ENCODE peak calls at places on chromosomes 7 and 10, in eight cellular contexts. S is breast epithelium, O is HCT116, Y is A549, E is stomach, U is IMR-90, F is spleen, V is sigmoid colon. P is an unnamed sample.

GRCh38 chr10:94103902-94104301 is 110.2 kb downstream of the PLCE1 start:
- DNase-seq in S (no peak), O (no peak), Y (peak; percentile 14), E (no peak), U (peak; percentile 91), F (no peak), V (no peak), P (no peak)

GRCh38 chr7:31603076-31603475 is 83.9 kb upstream of the PPP1R17 start:
- DNase-seq in S (no peak), O (no peak), Y (no peak), E (no peak), U (no peak), F (no peak), V (no peak), P (no peak)

GRCh38 chr7:107700570-107700969 is 39.9 kb downstream of the SLC26A4 start:
- DNase-seq in S (no peak), O (no peak), Y (no peak), E (no peak), U (no peak), F (no peak), V (no peak), P (no peak)

GRCh38 chr7:146864644-146865043 is 748.0 kb downstream of the CNTNAP2 start:
- DNase-seq in S (no peak), O (no peak), Y (no peak), E (no peak), U (no peak), F (no peak), V (no peak), P (no peak)

GRCh38 chr10:72740526-72740925 is 48.6 kb downstream of the MCU start:
- DNase-seq in S (no peak), O (peak; percentile 45), Y (peak; percentile 55), E (peak; percentile 60), U (peak; percentile 65), F (no peak), V (peak; percentile 68), P (no peak)

GRCh38 chr10:113267616-113268015 is 285.2 kb upstream of the HABP2 start:
- DNase-seq in S (no peak), O (no peak), Y (no peak), E (no peak), U (peak; percentile 3), F (no peak), V (no peak), P (no peak)

GRCh38 chr7:79291498-79291865 is 162.0 kb downstream of the MAGI2 start:
- DNase-seq in S (no peak), O (no peak), Y (no peak), E (no peak), U (no peak), F (no peak), V (no peak), P (no peak)

GRCh38 chr10:80497187-80498038 is 40.3 kb upstream of the SH2D4B start:
- DNase-seq in S (no peak), O (no peak), Y (no peak), E (peak; percentile 26), U (peak; percentile 72), F (peak; percentile 88), V (peak; percentile 82), P (peak; percentile 93)

GRCh38 chr7:45938626-45939302 is 17.7 kb upstream of the IGFBP3 start:
- DNase-seq in S (no peak), O (no peak), Y (no peak), E (no peak), U (no peak), F (no peak), V (no peak), P (no peak)

GRCh38 chr10:32347363-32347735 is 391 bp upstream of the EPC1 start:
- DNase-seq in S (no peak), O (peak; percentile 6), Y (no peak), E (no peak), U (no peak), F (no peak), V (no peak), P (no peak)

GRCh38 chr10:114477285-114477684 is 73.0 kb upstream of the AFAP1L2 start:
- DNase-seq in S (no peak), O (no peak), Y (no peak), E (no peak), U (no peak), F (no peak), V (peak; percentile 91), P (peak; percentile 79)

GRCh38 chr7:118863961-118864360 is 639.5 kb downstream of the ANKRD7 start:
- DNase-seq in S (no peak), O (no peak), Y (no peak), E (no peak), U (no peak), F (no peak), V (no peak), P (no peak)

GRCh38 chr7:122884186-122884585 is 2.1 kb downstream of the CADPS2 start:
- DNase-seq in S (no peak), O (no peak), Y (no peak), E (no peak), U (no peak), F (no peak), V (no peak), P (no peak)

DNA sequence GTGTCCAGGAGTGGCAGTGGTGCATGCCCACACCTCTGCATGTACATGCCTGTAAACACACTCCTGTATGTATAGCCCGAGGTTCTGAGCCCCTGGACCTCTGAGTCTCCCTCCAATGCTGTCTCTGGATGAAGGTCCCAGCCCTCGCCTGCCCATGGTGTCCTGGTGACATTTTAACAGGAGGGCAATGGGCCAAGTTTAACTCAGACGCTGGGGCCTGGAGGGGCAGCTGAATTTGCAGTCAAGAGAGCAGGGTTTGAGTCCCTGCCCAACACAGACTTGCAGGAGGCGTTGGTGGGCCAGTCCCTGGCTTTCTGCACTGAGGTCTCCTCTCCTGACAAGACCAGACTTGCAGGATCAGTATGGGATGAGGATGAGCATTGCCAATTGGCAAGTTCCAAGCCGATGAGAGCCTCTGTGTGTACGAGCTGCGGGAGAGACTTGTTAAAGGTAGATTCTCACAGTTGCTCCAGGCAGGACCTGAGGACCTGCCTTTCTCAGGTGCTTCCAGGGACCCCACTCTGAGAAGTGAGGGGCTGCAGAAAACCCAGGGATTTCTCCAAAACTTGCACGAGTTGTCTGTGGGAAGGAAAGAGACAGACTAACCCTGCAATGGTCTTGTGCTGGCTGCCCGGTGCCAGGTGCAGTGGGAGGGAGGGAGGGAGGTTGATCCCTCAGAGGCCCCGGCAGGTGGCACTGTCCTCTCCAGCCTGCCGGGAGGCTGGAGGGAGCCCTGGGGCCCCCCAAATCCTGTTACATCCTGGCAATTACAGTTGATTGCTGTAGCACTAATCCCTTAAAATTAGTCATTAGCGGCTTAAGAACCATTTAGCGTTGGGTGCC is 142.0 kb downstream of the ELFN1 start:
- DNase-seq in S (no peak), O (no peak), Y (peak; percentile 27), E (peak; percentile 28), U (no peak), F (peak; percentile 76), V (peak; percentile 42), P (peak; percentile 81)
- TF ChIP-seq CTCF in S (no peak), O (no peak), Y (peak; percentile 54), E (peak; percentile 13), U (peak; percentile 21), F (no peak), V (no peak), P (no peak)

DNA sequence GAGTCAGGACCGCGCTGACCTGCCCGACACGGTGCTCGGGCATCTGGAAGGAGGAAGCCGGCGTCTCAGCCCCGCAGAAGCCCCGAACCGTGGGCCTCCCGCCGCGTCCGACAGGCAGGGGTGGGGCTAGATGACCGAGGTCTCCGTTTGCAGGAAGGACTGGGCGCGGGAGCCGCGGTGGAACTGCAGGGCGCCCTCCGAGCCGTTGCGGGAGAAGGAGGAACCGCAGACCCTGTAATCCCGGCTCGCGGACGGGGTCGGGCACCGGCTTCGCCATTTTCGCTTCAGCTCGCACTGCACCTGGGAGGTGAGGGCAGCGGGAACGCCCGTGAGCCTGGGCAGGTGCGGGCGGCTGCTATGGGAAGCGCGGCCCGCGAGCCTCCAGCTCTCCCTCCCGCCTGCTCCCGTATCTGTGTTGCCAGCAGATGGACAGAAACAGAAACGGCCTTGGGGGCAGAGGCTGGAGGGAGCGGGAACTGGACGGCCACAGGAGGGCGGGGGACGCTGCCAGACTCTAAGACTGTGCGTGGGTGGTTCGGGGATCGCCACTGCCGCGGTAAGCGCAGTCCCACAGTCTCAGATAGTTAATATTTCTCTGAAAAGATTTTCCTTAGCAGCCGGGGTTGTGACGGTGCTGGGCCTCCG is 114.1 kb downstream of the VIPR2 start:
- DNase-seq in S (peak; percentile 61), O (peak; percentile 27), Y (peak; percentile 69), E (peak; percentile 64), U (no peak), F (no peak), V (peak; percentile 83), P (peak; percentile 88)
- TF ChIP-seq POLR2A in S (no peak), O (no peak), Y (no peak), E (no peak), U (no peak), F (no peak), V (no peak), P (no peak)

GRCh38 chr7:65962033-65962432 is 20.0 kb downstream of the GUSB start:
- DNase-seq in S (no peak), O (no peak), Y (no peak), E (no peak), U (no peak), F (peak; percentile 70), V (no peak), P (no peak)
- H3K4me3 ChIP-seq in S (no peak overlapping the region), O (no peak overlapping the region), Y (no peak overlapping the region), E (no peak overlapping the region), U (no peak overlapping the region), F (no peak overlapping the region), V (no peak overlapping the region), P (no peak overlapping the region)

DNA sequence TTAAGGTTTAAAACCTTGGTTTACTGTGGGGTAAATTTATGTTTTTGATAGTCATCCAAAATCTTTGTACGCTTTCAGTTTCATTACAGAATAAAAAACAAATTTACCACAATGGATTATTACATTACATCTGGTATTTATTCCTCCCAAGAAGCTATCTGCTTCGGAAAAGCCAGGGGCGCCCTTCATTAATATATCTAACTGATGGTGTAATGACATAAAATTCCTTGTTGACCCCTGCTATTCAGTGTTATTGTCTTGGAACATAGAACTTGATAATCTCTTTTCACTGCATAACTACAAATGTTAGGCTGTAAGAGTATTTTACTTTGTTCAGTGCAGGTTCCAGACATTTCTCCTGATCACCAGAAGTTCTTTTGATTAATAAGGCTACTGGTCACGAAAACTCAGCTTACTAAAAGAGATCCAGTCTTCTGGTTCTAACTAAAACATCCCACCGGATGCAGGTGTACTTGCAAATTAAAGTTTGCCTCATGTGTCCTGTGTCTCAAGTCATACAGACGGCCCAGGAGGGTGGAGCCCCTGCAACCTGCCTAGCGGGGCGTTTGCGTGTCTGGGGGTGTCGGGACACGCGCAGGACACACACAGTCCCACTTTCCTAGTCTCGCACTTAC is 570 bp upstream of the GLCCI1 start:
- DNase-seq in S (no peak), O (no peak), Y (no peak), E (no peak), U (no peak), F (no peak), V (no peak), P (no peak)
- TF ChIP-seq CTCF in S (no peak), O (no peak), Y (no peak), E (no peak), U (no peak), F (no peak), V (no peak), P (no peak)

GRCh38 chr10:123009105-123009805 is 449 bp downstream of the ACADSB start:
- DNase-seq in S (no peak), O (no peak), Y (no peak), E (peak; percentile 28), U (no peak), F (peak; percentile 88), V (peak; percentile 69), P (peak; percentile 24)
- TF ChIP-seq POLR2A in S (no peak), O (no peak), Y (no peak), E (no peak), U (no peak), F (no peak), V (no peak), P (no peak)